ENCODE peak calls at places on chromosomes 2 and 18, in four cellular contexts. One of them, this sample, is unnamed.

GRCh38 chr18:49026501-49027378 is 76.0 kb upstream of the SMAD7 start:
- DNase-seq in K562: no peak
- DNase-seq in GM12878: no peak
- DNase-seq in HepG2: no peak
- DNase-seq in this sample: no peak

GRCh38 chr2:230668184-230668938 is 44.3 kb upstream of the CAB39 start:
- DNase-seq in K562: no peak
- DNase-seq in GM12878: peak
- DNase-seq in HepG2: no peak
- DNase-seq in this sample: no peak

GRCh38 chr2:187552959-187553681 is 1.1 kb downstream of the TFPI start:
- DNase-seq in K562: peak
- DNase-seq in GM12878: no peak
- DNase-seq in HepG2: peak
- DNase-seq in this sample: no peak

GRCh38 chr2:137677466-137677865 is 286.8 kb upstream of the HNMT start:
- DNase-seq in K562: no peak
- DNase-seq in GM12878: no peak
- DNase-seq in HepG2: no peak
- DNase-seq in this sample: no peak

GRCh38 chr2:20532634-20533437 is 86.0 kb downstream of the RHOB start:
- DNase-seq in K562: no peak
- DNase-seq in GM12878: no peak
- DNase-seq in HepG2: peak
- DNase-seq in this sample: no peak

GRCh38 chr2:170493698-170494097 is 221.4 kb upstream of the SP5 start:
- DNase-seq in K562: no peak
- DNase-seq in GM12878: no peak
- DNase-seq in HepG2: no peak
- DNase-seq in this sample: no peak

GRCh38 chr2:68715353-68716041 is 19.1 kb upstream of the ARHGAP25 start:
- DNase-seq in K562: peak
- DNase-seq in GM12878: peak
- DNase-seq in HepG2: peak
- DNase-seq in this sample: peak

GRCh38 chr18:23143059-23143831 is 8.0 kb downstream of the CABLES1 start:
- DNase-seq in K562: no peak
- DNase-seq in GM12878: no peak
- DNase-seq in HepG2: no peak
- DNase-seq in this sample: no peak

GRCh38 chr2:240932001-240932723 is 26.0 kb downstream of the CROCC2 start:
- DNase-seq in K562: no peak
- DNase-seq in GM12878: no peak
- DNase-seq in HepG2: no peak
- DNase-seq in this sample: peak

GRCh38 chr2:241019441-241020139 is 21.2 kb downstream of the SNED1 start:
- DNase-seq in K562: no peak
- DNase-seq in GM12878: no peak
- DNase-seq in HepG2: no peak
- DNase-seq in this sample: no peak

GRCh38 chr18:57107141-57107832 is 39.6 kb upstream of the BOD1L2 start:
- DNase-seq in K562: peak
- DNase-seq in GM12878: no peak
- DNase-seq in HepG2: peak
- DNase-seq in this sample: no peak

GRCh38 chr2:94870392-94871225 is 621 bp upstream of the TEKT4 start:
- DNase-seq in K562: peak
- DNase-seq in GM12878: no peak
- DNase-seq in HepG2: peak
- DNase-seq in this sample: peak

GRCh38 chr2:188189356-188189755 is 102.3 kb upstream of the GULP1 start:
- DNase-seq in K562: no peak
- DNase-seq in GM12878: no peak
- DNase-seq in HepG2: no peak
- DNase-seq in this sample: no peak

GRCh38 chr2:43000242-43001054 is 208.1 kb upstream of the HAAO start:
- DNase-seq in K562: no peak
- DNase-seq in GM12878: no peak
- DNase-seq in HepG2: peak
- DNase-seq in this sample: no peak

GRCh38 chr2:69628325-69629038 is 15.1 kb downstream of the AAK1 start:
- DNase-seq in K562: no peak
- DNase-seq in GM12878: no peak
- DNase-seq in HepG2: no peak
- DNase-seq in this sample: no peak

GRCh38 chr2:69770193-69770702 is 28.3 kb downstream of the ANXA4 start:
- DNase-seq in K562: peak
- DNase-seq in GM12878: no peak
- DNase-seq in HepG2: peak
- DNase-seq in this sample: no peak

GRCh38 chr2:219219781-219220532 is 1.2 kb upstream of the ABCB6 start:
- DNase-seq in K562: no peak
- DNase-seq in GM12878: no peak
- DNase-seq in HepG2: no peak
- DNase-seq in this sample: no peak

GRCh38 chr2:60413819-60414178 is 139.7 kb downstream of the BCL11A start:
- DNase-seq in K562: no peak
- DNase-seq in GM12878: peak
- DNase-seq in HepG2: no peak
- DNase-seq in this sample: no peak

GRCh38 chr2:45259547-45260160 is 250.4 kb upstream of the SIX2 start:
- DNase-seq in K562: no peak
- DNase-seq in GM12878: no peak
- DNase-seq in HepG2: no peak
- DNase-seq in this sample: no peak

GRCh38 chr18:46573156-46573555 is 83.9 kb downstream of the LOXHD1 start:
- DNase-seq in K562: no peak
- DNase-seq in GM12878: no peak
- DNase-seq in HepG2: no peak
- DNase-seq in this sample: no peak

GRCh38 chr18:31657823-31658669 is 26.3 kb downstream of the B4GALT6 start:
- DNase-seq in K562: no peak
- DNase-seq in GM12878: peak
- DNase-seq in HepG2: no peak
- DNase-seq in this sample: no peak

GRCh38 chr2:99883356-99883867 is 259.0 kb downstream of the AFF3 start:
- DNase-seq in K562: no peak
- DNase-seq in GM12878: no peak
- DNase-seq in HepG2: no peak
- DNase-seq in this sample: no peak

GRCh38 chr2:190420822-190421221 is 12.7 kb downstream of the MFSD6 start:
- DNase-seq in K562: no peak
- DNase-seq in GM12878: no peak
- DNase-seq in HepG2: no peak
- DNase-seq in this sample: no peak

GRCh38 chr18:6326566-6326965 is 88.1 kb downstream of the L3MBTL4 start:
- DNase-seq in K562: no peak
- DNase-seq in GM12878: no peak
- DNase-seq in HepG2: no peak
- DNase-seq in this sample: no peak

GRCh38 chr2:109356251-109357035 is 227.4 kb downstream of the SH3RF3 start:
- DNase-seq in K562: no peak
- DNase-seq in GM12878: no peak
- DNase-seq in HepG2: no peak
- DNase-seq in this sample: no peak

GRCh38 chr2:203002054-203002821 is 12.4 kb upstream of the NBEAL1 start:
- DNase-seq in K562: no peak
- DNase-seq in GM12878: no peak
- DNase-seq in HepG2: no peak
- DNase-seq in this sample: no peak

GRCh38 chr2:62423235-62423634 is 82.8 kb downstream of the TMEM17 start:
- DNase-seq in K562: no peak
- DNase-seq in GM12878: no peak
- DNase-seq in HepG2: peak
- DNase-seq in this sample: no peak

GRCh38 chr2:232504438-232504837 is 15.8 kb upstream of the PRSS56 start:
- DNase-seq in K562: no peak
- DNase-seq in GM12878: no peak
- DNase-seq in HepG2: no peak
- DNase-seq in this sample: no peak

GRCh38 chr2:239937866-239938640 is 87.1 kb downstream of the NDUFA10 start:
- DNase-seq in K562: no peak
- DNase-seq in GM12878: no peak
- DNase-seq in HepG2: no peak
- DNase-seq in this sample: peak

GRCh38 chr18:48832961-48833700 is 117.6 kb downstream of the SMAD7 start:
- DNase-seq in K562: no peak
- DNase-seq in GM12878: no peak
- DNase-seq in HepG2: no peak
- DNase-seq in this sample: peak

GRCh38 chr2:169361706-169362345 is 508 bp downstream of the LRP2 start:
- DNase-seq in K562: peak
- DNase-seq in GM12878: no peak
- DNase-seq in HepG2: no peak
- DNase-seq in this sample: peak
- TF ChIP-seq NR2C2 in K562: no peak
- TF ChIP-seq NR2C2 in GM12878: no peak
- TF ChIP-seq NR2C2 in HepG2: no peak
- TF ChIP-seq NR2C2 in this sample: no peak

GRCh38 chr2:164802095-164802744 is 39.4 kb downstream of the COBLL1 start:
- DNase-seq in K562: no peak
- DNase-seq in GM12878: no peak
- DNase-seq in HepG2: peak
- DNase-seq in this sample: no peak
- TF ChIP-seq NR2C2 in K562: no peak
- TF ChIP-seq NR2C2 in GM12878: no peak
- TF ChIP-seq NR2C2 in HepG2: no peak
- TF ChIP-seq NR2C2 in this sample: no peak

GRCh38 chr2:25276569-25277465 is 64.9 kb downstream of the DNMT3A start:
- DNase-seq in K562: peak
- DNase-seq in GM12878: no peak
- DNase-seq in HepG2: no peak
- DNase-seq in this sample: peak

GRCh38 chr2:25283921-25284320 is 57.8 kb downstream of the DNMT3A start:
- DNase-seq in K562: no peak
- DNase-seq in GM12878: no peak
- DNase-seq in HepG2: no peak
- DNase-seq in this sample: no peak

GRCh38 chr2:25281581-25281980 is 60.1 kb downstream of the DNMT3A start:
- DNase-seq in K562: no peak
- DNase-seq in GM12878: no peak
- DNase-seq in HepG2: no peak
- DNase-seq in this sample: no peak

GRCh38 chr2:25279091-25279651 is 62.6 kb downstream of the DNMT3A start:
- DNase-seq in K562: no peak
- DNase-seq in GM12878: peak
- DNase-seq in HepG2: no peak
- DNase-seq in this sample: no peak

DNA sequence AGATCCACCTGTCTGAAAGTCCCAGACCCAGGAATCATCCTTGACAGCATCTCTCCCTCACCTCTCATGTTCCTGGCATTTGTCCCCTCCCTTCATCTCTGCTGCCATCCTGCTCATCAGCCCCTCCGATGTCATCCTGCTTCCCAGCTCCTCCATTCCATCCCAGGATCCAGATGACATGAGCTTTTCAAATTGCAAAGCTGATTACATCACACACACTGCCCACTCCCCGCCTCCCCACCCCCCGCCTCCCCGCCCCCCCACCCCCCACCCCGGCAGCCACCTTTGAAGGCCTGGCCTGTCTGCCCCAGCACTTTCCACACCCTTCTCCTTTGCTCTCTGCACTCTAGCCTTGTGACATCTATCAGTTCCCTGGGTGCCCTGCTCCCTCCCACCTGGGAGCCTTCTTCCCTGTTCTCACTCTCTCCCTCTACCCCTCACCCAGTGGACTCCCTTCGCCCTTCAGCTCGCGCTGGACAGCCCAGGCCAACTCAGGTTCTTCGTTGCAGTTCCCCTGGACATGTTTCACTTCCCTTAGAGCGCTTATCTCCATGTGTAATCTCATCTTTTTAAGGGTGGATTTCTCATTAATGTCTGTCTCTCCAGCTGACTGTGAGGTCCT is 61.5 kb downstream of the DNMT3A start:
- DNase-seq in K562: no peak
- DNase-seq in GM12878: no peak
- DNase-seq in HepG2: peak
- DNase-seq in this sample: no peak
- TF ChIP-seq NR2C2 in K562: no peak
- TF ChIP-seq NR2C2 in GM12878: no peak
- TF ChIP-seq NR2C2 in HepG2: no peak
- TF ChIP-seq NR2C2 in this sample: no peak

GRCh38 chr18:77866309-77866708 is 616.7 kb downstream of the GALR1 start:
- DNase-seq in K562: no peak
- DNase-seq in GM12878: no peak
- DNase-seq in HepG2: no peak
- DNase-seq in this sample: no peak
- TF ChIP-seq NR2C2 in K562: no peak
- TF ChIP-seq NR2C2 in GM12878: no peak
- TF ChIP-seq NR2C2 in HepG2: no peak
- TF ChIP-seq NR2C2 in this sample: no peak